ENCODE peak calls at places on chromosome 15, in five cellular contexts. U, X, S, Q and B are unnamed samples.

GRCh38 chr15:74383695-74384565 is 16.5 kb upstream of the CYP11A1 start:
- DNase-seq in U (no peak), X (peak), S (no peak), Q (no peak), B (peak)

GRCh38 chr15:89822951-89823701 is 8.5 kb upstream of the ANPEP start:
- DNase-seq in U (no peak), X (peak), S (peak), Q (no peak), B (peak)

GRCh38 chr15:66390670-66391069 is 4.0 kb downstream of the MAP2K1 start:
- DNase-seq in U (no peak), X (peak), S (no peak), Q (no peak), B (peak)

GRCh38 chr15:28919201-28919627 is 33.4 kb downstream of the APBA2 start:
- DNase-seq in U (no peak), X (no peak), S (no peak), Q (no peak), B (no peak)

GRCh38 chr15:78046796-78047341 is 30.6 kb downstream of the TBC1D2B start:
- DNase-seq in U (no peak), X (no peak), S (no peak), Q (no peak), B (no peak)

GRCh38 chr15:60454824-60455223 is 24.1 kb downstream of the ICE2 start:
- DNase-seq in U (no peak), X (no peak), S (no peak), Q (no peak), B (no peak)

GRCh38 chr15:95565201-95565600 is 765.3 kb upstream of the NR2F2 start:
- DNase-seq in U (no peak), X (no peak), S (no peak), Q (no peak), B (no peak)

GRCh38 chr15:70033529-70034140 is 64.1 kb downstream of the TLE3 start:
- DNase-seq in U (no peak), X (peak), S (peak), Q (peak), B (peak)

GRCh38 chr15:44066211-44066827 is 128.8 kb downstream of the FRMD5 start:
- DNase-seq in U (no peak), X (peak), S (peak), Q (peak), B (peak)

GRCh38 chr15:60905587-60905986 is 323.5 kb downstream of the RORA start:
- DNase-seq in U (no peak), X (no peak), S (no peak), Q (no peak), B (no peak)

GRCh38 chr15:60582370-60583036 is 103.6 kb upstream of the ICE2 start:
- DNase-seq in U (no peak), X (peak), S (no peak), Q (no peak), B (no peak)

GRCh38 chr15:61112231-61112630 is 116.9 kb downstream of the RORA start:
- DNase-seq in U (no peak), X (no peak), S (no peak), Q (peak), B (no peak)

GRCh38 chr15:65401607-65402240 is 21.0 kb downstream of the IGDCC4 start:
- DNase-seq in U (no peak), X (no peak), S (no peak), Q (no peak), B (no peak)